ENCODE peak calls at places on chromosomes 12 and 14, in seven cellular contexts. M is CD8-positive, alpha-beta memory T cell; N is tibial nerve; J is brain microvascular endothelial cell; U is mesendoderm; P is fibroblast of lung; H is transverse colon. K is an unnamed sample.

GRCh38 chr14:77268989-77269595 is 1.9 kb downstream of the NGB start:
- DNase-seq in M (no peak), N (no peak), J (no peak), U (no peak), P (no peak), H (no peak), K (no peak)

GRCh38 chr14:69708586-69709169 is 58.3 kb upstream of the SRSF5 start:
- DNase-seq in M (no peak), N (no peak), J (no peak), U (peak), P (peak), H (peak), K (peak)

GRCh38 chr14:91293281-91293680 is 48.8 kb upstream of the GPR68 start:
- DNase-seq in M (no peak), N (no peak), J (no peak), U (no peak), P (no peak), H (no peak), K (no peak)

GRCh38 chr12:55720894-55721444 is 776 bp downstream of the RDH5 start:
- DNase-seq in M (no peak), N (peak), J (peak), U (no peak), P (peak), H (peak), K (no peak)

GRCh38 chr12:12999959-13000615 is at the start of gene HEBP1:
- DNase-seq in M (peak), N (peak), J (peak), U (peak), P (peak), H (peak), K (peak)

GRCh38 chr12:26697217-26697616 is 135.8 kb downstream of the ITPR2 start:
- DNase-seq in M (no peak), N (no peak), J (peak), U (no peak), P (peak), H (no peak), K (no peak)

GRCh38 chr12:75613981-75614380 is 102.6 kb upstream of the KRR1 start:
- DNase-seq in M (no peak), N (no peak), J (no peak), U (no peak), P (peak), H (no peak), K (no peak)

GRCh38 chr12:46300906-46301305 is 32.1 kb upstream of the SLC38A1 start:
- DNase-seq in M (no peak), N (peak), J (no peak), U (no peak), P (peak), H (no peak), K (no peak)

GRCh38 chr14:92560106-92560865 is 46.7 kb downstream of the RIN3 start:
- DNase-seq in M (no peak), N (no peak), J (no peak), U (no peak), P (no peak), H (no peak), K (no peak)
- H3K27ac ChIP-seq in M (no peak), N (no peak), J (no peak), U (no peak), P (no peak), H (no peak), K (no peak)

DNA sequence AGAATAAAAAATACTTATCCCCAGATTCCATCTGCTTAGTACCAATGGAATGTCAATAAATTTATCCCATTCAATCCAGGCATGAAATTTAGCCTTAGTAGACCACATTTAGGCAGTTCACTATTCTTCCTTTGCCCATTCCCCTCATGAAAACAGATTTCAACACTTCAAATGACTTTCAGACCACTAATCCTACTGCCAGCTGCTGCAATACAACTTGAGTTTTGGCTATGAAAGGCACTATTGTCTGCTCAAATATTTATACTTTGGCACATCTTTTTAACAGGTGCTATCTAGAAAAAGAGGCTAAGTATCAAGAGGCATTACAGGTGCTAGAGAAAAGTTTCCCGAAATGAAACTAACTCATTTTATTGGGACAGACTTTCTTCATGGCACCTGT is 499.8 kb downstream of the C12orf50 start:
- DNase-seq in M (no peak), N (no peak), J (no peak), U (no peak), P (no peak), H (no peak), K (no peak)
- H3K27ac ChIP-seq in M (no peak), N (no peak), J (no peak), U (no peak), P (no peak), H (no peak), K (no peak)

GRCh38 chr14:75452324-75452723 is 24.5 kb downstream of the JDP2 start:
- DNase-seq in M (no peak), N (no peak), J (no peak), U (peak), P (no peak), H (no peak), K (no peak)

GRCh38 chr14:75452900-75453816 is 25.3 kb downstream of the JDP2 start:
- DNase-seq in M (no peak), N (peak), J (peak), U (peak), P (peak), H (peak), K (no peak)

GRCh38 chr14:75454963-75455546 is 27.2 kb downstream of the JDP2 start:
- DNase-seq in M (no peak), N (peak), J (peak), U (peak), P (peak), H (peak), K (no peak)

GRCh38 chr14:75456069-75457023 is 28.5 kb downstream of the JDP2 start:
- DNase-seq in M (no peak), N (no peak), J (no peak), U (no peak), P (no peak), H (peak), K (no peak)

DNA sequence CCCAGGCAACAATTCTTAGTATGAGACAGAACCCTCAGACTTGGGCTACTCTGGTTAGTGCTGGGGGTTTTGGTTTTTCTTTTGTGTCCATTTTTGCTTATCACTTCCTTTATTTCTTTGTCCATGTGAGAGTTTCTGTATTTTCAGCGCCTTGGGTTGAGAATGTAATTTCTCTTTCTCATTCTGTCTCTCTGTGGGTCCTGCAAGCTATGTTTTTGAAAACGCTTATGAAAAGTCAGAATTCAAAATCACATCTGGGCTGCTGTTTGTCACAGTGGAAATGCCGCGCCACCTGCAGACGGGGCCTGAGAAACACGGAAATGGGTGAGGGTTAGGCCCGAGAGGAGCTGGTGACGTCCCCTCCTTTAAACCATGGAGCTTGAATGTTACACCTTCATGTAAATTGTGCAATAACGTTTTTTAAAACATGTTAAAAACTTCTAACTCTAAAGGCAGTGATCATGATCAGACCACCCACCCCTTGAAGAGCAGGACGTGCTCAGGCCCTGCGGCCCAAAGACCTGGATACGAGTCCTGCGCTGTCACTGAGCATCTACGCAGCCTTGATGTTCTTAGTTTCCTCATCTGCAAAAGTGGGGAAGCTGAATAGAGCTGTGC is 26.1 kb downstream of the JDP2 start:
- DNase-seq in M (no peak), N (no peak), J (no peak), U (peak), P (no peak), H (no peak), K (no peak)
- H3K27ac ChIP-seq in M (no peak), N (peak), J (peak), U (peak), P (peak), H (peak), K (peak)

GRCh38 chr12:81078469-81079196 is 754 bp downstream of the ACSS3 start:
- DNase-seq in M (no peak), N (no peak), J (peak), U (peak), P (peak), H (no peak), K (no peak)

GRCh38 chr12:81077686-81078441 is at the start of gene ACSS3:
- DNase-seq in M (no peak), N (peak), J (peak), U (peak), P (peak), H (no peak), K (peak)

GRCh38 chr12:81075539-81075938 is 2.3 kb upstream of the ACSS3 start:
- DNase-seq in M (no peak), N (no peak), J (no peak), U (no peak), P (no peak), H (no peak), K (no peak)

GRCh38 chr12:81079280-81080076 is 1.6 kb downstream of the ACSS3 start:
- DNase-seq in M (no peak), N (no peak), J (no peak), U (no peak), P (no peak), H (no peak), K (no peak)

DNA sequence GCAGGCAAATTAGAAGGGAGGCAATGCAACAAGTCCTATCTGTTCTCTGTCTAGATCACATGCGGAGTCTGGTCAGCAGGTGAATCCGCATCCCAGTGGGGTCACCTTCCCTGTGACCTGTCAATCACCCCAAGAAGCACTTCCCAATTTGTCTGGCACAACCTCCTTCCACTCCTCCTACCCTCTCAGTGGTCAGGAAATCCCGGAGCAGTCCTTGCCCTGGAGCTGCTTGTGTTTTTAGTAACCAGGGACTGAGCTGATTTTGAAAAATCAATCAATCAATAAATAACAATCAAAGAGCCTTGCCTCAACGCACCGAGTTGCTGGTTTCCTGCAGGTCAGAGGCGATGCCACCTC is 572 bp upstream of the ACSS3 start:
- DNase-seq in M (no peak), N (no peak), J (peak), U (peak), P (peak), H (no peak), K (no peak)
- H3K27ac ChIP-seq in M (no peak), N (peak), J (no peak), U (no peak), P (no peak), H (peak), K (no peak)

GRCh38 chr12:92275443-92276154 is 130.0 kb upstream of the BTG1 start:
- DNase-seq in M (no peak), N (no peak), J (no peak), U (no peak), P (no peak), H (no peak), K (no peak)
- H3K27ac ChIP-seq in M (no peak), N (no peak), J (no peak), U (no peak), P (no peak), H (no peak), K (no peak)

DNA sequence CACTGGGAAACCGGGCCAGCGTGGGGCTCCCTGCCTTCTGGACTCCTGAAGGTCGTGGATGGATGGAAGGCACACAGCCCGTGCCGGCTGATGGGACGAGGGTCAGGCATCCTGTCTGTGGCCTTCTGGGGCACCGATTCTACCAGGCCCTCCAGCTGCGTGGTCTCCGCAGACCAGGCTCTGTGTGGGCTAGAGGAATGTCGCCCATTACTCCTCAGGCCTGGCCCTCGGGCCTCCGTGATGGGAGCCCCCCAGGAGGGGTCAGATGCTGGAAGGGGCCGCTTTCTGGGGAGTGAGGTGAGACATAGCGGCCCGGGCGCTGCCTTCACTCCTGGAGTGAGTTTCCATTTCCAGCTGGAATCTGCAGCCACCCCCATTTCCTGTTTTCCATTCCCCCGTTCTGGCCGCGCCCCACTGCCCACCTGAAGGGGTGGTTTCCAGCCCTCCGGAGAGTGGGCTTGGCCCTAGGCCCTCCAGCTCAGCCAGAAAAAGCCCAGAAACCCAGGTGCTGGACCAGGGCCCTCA is 26.9 kb downstream of the HIP1R start:
- DNase-seq in M (no peak), N (no peak), J (no peak), U (no peak), P (no peak), H (no peak), K (no peak)
- H3K27ac ChIP-seq in M (no peak), N (peak), J (no peak), U (no peak), P (no peak), H (peak), K (no peak)

GRCh38 chr12:64627781-64628180 is 17.5 kb downstream of the RASSF3 start:
- DNase-seq in M (no peak), N (no peak), J (no peak), U (no peak), P (peak), H (no peak), K (no peak)

GRCh38 chr12:64624035-64624434 is 13.7 kb downstream of the RASSF3 start:
- DNase-seq in M (no peak), N (no peak), J (no peak), U (no peak), P (no peak), H (no peak), K (no peak)

GRCh38 chr12:64621257-64621942 is 11.1 kb downstream of the RASSF3 start:
- DNase-seq in M (no peak), N (no peak), J (peak), U (no peak), P (peak), H (no peak), K (no peak)

GRCh38 chr12:64631197-64631596 is 20.9 kb downstream of the RASSF3 start:
- DNase-seq in M (no peak), N (no peak), J (no peak), U (no peak), P (no peak), H (no peak), K (no peak)

DNA sequence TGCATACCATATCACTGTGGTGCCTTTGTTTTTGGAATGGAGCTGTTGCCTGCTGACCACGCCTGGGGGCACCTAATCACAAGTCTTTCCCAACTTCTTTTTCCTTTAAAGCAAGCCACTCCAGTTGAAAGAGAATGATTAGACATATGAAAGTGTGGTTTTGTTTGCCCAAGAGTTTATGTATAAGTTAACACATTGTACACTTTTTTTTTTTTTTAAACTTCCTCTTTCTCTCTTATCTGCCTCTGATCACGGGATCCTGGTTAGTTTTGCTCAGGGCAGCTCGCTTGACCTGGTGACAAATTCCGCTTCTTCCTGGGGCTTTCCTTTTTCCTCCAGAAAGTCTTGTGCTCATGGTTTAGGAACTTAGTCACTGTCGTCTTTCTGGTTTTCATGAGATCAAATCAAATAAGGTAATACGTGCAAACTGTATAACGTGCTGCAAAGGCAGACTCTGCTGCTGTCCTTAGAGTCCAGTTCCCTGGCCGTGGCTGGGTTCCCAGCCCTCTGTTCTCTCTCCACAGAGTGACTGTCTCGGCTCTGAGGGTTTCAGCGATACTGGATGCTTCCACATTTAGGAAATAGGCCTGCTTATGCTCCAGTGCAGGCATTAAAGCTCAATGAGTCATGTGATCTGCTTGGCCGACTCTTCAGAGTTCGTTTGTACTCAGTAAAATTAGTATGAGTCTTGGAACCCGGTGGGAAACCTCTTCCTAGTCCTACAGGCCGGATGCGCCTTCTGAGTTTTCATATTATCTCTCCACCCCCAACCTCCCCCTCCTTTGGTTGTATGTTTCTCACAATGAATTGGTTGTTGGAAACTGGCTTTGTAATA is 15.2 kb downstream of the RASSF3 start:
- DNase-seq in M (no peak), N (no peak), J (peak), U (peak), P (peak), H (peak), K (peak)
- H3K27ac ChIP-seq in M (peak), N (peak), J (peak), U (no peak), P (peak), H (peak), K (peak)

K was measured in caudate nucleus.